ENCODE peak calls at places on chromosomes 11 and 22, in five cellular contexts. H is fibroblast of lung; F is activated CD4-positive, CD25-positive, alpha-beta regulatory T cell; W is HFF-Myc; N is brain microvascular endothelial cell. V is an unnamed sample.

GRCh38 chr22:23119492-23120414 is 22.0 kb downstream of the RSPH14 start:
- DNase-seq in W (no peak), N (peak; percentile 2), H (no peak), F (no peak), V (no peak)

GRCh38 chr11:85949798-85950197 is 94.6 kb downstream of the CCDC83 start:
- DNase-seq in H (no peak), W (no peak), N (no peak), F (no peak), V (no peak)

GRCh38 chr22:17706451-17706900 is 67.8 kb downstream of the BID start:
- DNase-seq in F (no peak), H (peak; percentile 93), N (peak; percentile 95), W (peak; percentile 81), V (peak; percentile 94)

GRCh38 chr11:64969209-64969608 is 2.7 kb downstream of the MAJIN start:
- DNase-seq in H (peak; percentile 14), F (no peak), W (peak; percentile 21), N (peak; percentile 14), V (peak; percentile 29)

GRCh38 chr11:100800202-100800601 is 113.1 kb downstream of the ARHGAP42 start:
- DNase-seq in H (no peak), F (no peak), N (no peak), W (no peak), V (no peak)

GRCh38 chr22:41966607-41967240 is 2.5 kb upstream of the SEPTIN3 start:
- DNase-seq in N (peak; percentile 83), W (peak; percentile 65), F (no peak), H (peak; percentile 88), V (peak; percentile 85)

GRCh38 chr22:42270512-42271190 is at the start of gene TCF20:
- DNase-seq in F (peak; percentile 51), N (peak; percentile 43), W (no peak), H (peak; percentile 63), V (peak; percentile 59)

GRCh38 chr11:132718711-132719641 is 813.3 kb downstream of the OPCML start:
- DNase-seq in N (peak; percentile 36), H (no peak), W (no peak), F (no peak), V (peak; percentile 37)

V was measured in astrocyte of the spinal cord.